ENCODE peak calls at places on chromosomes 5 and 9, in six cellular contexts. T is GM12892, O is sigmoid colon, I is adrenal gland, J is IMR-90, N is stomach. Q is an unnamed sample.

GRCh38 chr5:146667633-146668032 is 151.6 kb upstream of the GPR151 start:
- DNase-seq in T (no peak), O (no peak), I (no peak), J (peak), N (no peak), Q (peak)

GRCh38 chr9:21520501-21521228 is 38.6 kb upstream of the IFNE start:
- DNase-seq in T (no peak), O (no peak), I (no peak), J (no peak), N (no peak), Q (no peak)

GRCh38 chr9:18910858-18911257 is 122.2 kb downstream of the SAXO1 start:
- DNase-seq in T (no peak), O (no peak), I (no peak), J (peak), N (no peak), Q (no peak)

GRCh38 chr5:158074992-158075769 is 216.2 kb upstream of the CLINT1 start:
- DNase-seq in T (peak), O (peak), I (peak), J (peak), N (peak), Q (peak)

GRCh38 chr5:145562931-145563330 is 272.2 kb downstream of the PRELID2 start:
- DNase-seq in T (no peak), O (no peak), I (no peak), J (no peak), N (no peak), Q (no peak)

GRCh38 chr5:180373475-180374269 is 20.5 kb upstream of the GFPT2 start:
- DNase-seq in T (no peak), O (no peak), I (no peak), J (no peak), N (no peak), Q (no peak)

GRCh38 chr5:114018178-114018577 is 343.7 kb upstream of the KCNN2 start:
- DNase-seq in T (no peak), O (no peak), I (no peak), J (peak), N (no peak), Q (no peak)

GRCh38 chr5:122738088-122738487 is 36.8 kb upstream of the SNX2 start:
- DNase-seq in T (no peak), O (no peak), I (no peak), J (no peak), N (no peak), Q (no peak)

GRCh38 chr9:126151031-126151670 is 175.5 kb upstream of the MVB12B start:
- DNase-seq in T (no peak), O (no peak), I (peak), J (no peak), N (peak), Q (no peak)

GRCh38 chr5:149809919-149810691 is 80.0 kb downstream of the PPARGC1B start:
- DNase-seq in T (no peak), O (no peak), I (no peak), J (no peak), N (no peak), Q (no peak)

GRCh38 chr9:21605489-21605931 is 123.4 kb upstream of the IFNE start:
- DNase-seq in T (no peak), O (no peak), I (no peak), J (peak), N (no peak), Q (no peak)

GRCh38 chr9:92668746-92669526 is 995 bp downstream of the IPPK start:
- DNase-seq in T (no peak), O (no peak), I (peak), J (peak), N (no peak), Q (peak)

GRCh38 chr5:73528248-73528647 is 30.0 kb downstream of the BTF3 start:
- DNase-seq in T (no peak), O (no peak), I (no peak), J (no peak), N (no peak), Q (no peak)

GRCh38 chr5:41334758-41335157 is 121.4 kb upstream of the C6 start:
- DNase-seq in T (no peak), O (peak), I (peak), J (peak), N (no peak), Q (no peak)

GRCh38 chr5:152905286-152905685 is 500.2 kb upstream of the NMUR2 start:
- DNase-seq in T (no peak), O (no peak), I (no peak), J (no peak), N (no peak), Q (no peak)

GRCh38 chr9:133735415-133735775 is 2.8 kb downstream of the SARDH start:
- DNase-seq in T (no peak), O (peak), I (no peak), J (no peak), N (peak), Q (no peak)

GRCh38 chr5:69099302-69099701 is 5.5 kb downstream of the SLC30A5 start:
- DNase-seq in T (no peak), O (no peak), I (no peak), J (no peak), N (no peak), Q (no peak)

GRCh38 chr5:140633081-140633471 is at the start of gene CD14:
- DNase-seq in T (no peak), O (peak), I (peak), J (no peak), N (peak), Q (no peak)

GRCh38 chr5:96823060-96823459 is 15.3 kb upstream of the ERAP1 start:
- DNase-seq in T (no peak), O (no peak), I (no peak), J (no peak), N (no peak), Q (no peak)

GRCh38 chr5:116242363-116242762 is 157.5 kb downstream of the COMMD10 start:
- DNase-seq in T (no peak), O (no peak), I (no peak), J (peak), N (no peak), Q (no peak)

GRCh38 chr9:129725841-129726251 is 27.0 kb downstream of the PTGES start:
- DNase-seq in T (no peak), O (no peak), I (no peak), J (peak), N (no peak), Q (no peak)

GRCh38 chr9:4987996-4988421 is 2.9 kb downstream of the JAK2 start:
- DNase-seq in T (no peak), O (no peak), I (no peak), J (peak), N (peak), Q (no peak)

GRCh38 chr9:122371851-122372250 is 1.0 kb downstream of the PTGS1 start:
- DNase-seq in T (no peak), O (peak), I (no peak), J (no peak), N (no peak), Q (no peak)

GRCh38 chr9:122368642-122369041 is 2.2 kb upstream of the PTGS1 start:
- DNase-seq in T (no peak), O (no peak), I (no peak), J (no peak), N (no peak), Q (no peak)

GRCh38 chr9:122367779-122368460 is 2.9 kb upstream of the PTGS1 start:
- DNase-seq in T (no peak), O (no peak), I (no peak), J (no peak), N (no peak), Q (no peak)

GRCh38 chr9:122370869-122371467 is at the start of gene PTGS1:
- DNase-seq in T (peak), O (peak), I (peak), J (peak), N (peak), Q (no peak)

GRCh38 chr9:122370303-122370702 is 521 bp upstream of the PTGS1 start:
- DNase-seq in T (no peak), O (no peak), I (no peak), J (no peak), N (no peak), Q (no peak)
- TF ChIP-seq POLR2A in T (no peak), O (no peak), I (no peak), J (no peak), N (no peak), Q (no peak)

GRCh38 chr9:136118367-136119258 is at the start of gene TMEM250:
- DNase-seq in T (peak), O (peak), I (peak), J (peak), N (peak), Q (peak)
- TF ChIP-seq POLR2A in T (peak), O (peak), I (peak), J (peak), N (no peak), Q (peak)

GRCh38 chr9:127828262-127829031 is 25.8 kb downstream of the FPGS start:
- DNase-seq in T (no peak), O (peak), I (peak), J (peak), N (peak), Q (no peak)
- TF ChIP-seq POLR2A in T (no peak), O (peak), I (peak), J (no peak), N (no peak), Q (no peak)

DNA sequence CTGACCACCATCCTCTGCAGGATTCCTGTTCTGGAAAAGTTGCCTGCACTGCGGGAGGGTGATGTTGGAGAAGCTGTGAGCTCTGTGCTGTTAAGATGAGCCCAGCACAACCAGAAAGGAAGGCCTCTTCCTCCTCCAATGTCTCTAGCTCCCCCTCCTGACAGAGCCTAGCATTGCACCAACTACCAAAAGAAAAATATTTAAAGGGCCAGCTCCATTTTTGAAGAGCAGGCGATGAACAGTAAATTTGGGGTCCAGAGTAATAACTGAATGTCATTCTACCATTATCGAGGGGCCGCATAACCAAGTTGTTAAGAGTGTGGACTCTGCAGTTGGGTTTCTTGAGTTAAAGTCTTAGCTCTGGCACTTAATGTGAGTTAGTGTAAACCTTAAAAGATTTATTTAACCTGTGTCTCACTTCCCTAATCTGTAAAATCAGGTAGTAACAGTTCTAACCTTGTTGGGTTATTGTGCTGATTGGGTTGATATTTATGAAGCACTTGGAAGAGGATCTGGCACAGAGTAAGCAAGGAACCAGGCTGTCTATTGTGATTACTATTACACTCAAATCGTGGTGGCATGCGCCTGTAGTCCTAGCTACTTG is 3.9 kb downstream of the TEX53 start:
- DNase-seq in T (peak), O (peak), I (peak), J (peak), N (peak), Q (peak)
- TF ChIP-seq POLR2A in T (no peak), O (no peak), I (no peak), J (peak), N (no peak), Q (no peak)

DNA sequence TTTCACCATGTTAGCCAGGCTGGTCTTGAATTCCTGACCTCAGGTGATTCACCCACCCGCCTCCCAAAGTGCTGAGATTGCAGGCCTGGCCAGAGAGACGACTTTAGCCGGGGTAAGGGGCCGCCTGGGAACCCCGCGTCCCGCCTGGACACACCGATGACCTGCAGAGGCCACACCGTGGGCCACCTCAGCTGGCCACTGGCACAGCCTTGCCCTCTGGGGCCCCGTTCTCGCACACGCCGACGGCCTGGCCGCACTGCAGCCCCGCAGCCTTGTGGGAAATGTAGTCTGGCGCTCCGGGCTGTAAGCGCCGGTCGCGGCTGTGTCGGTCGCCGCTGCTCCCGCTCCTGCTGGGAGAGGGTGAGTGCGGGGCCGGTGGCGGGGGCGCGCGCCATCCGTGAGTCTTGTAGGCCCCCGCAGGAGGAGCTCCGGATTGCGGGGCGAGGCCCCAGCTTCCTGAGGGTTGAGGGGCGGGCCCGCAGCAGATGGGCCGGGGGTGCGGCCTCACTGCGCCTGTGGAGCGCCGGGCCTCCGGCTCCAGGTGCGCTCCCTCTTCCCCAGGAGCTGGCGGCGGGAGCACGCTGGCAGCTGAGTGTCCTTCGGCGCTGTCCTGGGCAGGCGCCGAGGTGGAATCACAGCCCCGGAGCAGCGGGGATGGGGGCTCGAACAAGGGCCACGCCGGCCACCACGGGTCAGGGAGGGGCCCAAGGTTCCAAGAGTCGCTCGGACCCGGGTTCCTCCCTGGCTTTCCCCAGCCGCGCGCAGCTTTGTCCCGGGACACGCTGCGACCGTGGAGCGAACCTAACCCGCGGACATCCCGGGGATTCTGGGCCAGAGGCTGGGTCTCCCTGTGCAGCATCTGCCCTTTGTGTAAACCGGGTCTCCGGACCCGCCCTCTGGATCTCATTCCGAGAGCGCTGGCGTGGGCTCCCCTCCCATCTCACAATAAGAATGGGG is at the start of gene ZFP2:
- DNase-seq in T (no peak), O (peak), I (peak), J (peak), N (peak), Q (peak)
- TF ChIP-seq POLR2A in T (no peak), O (no peak), I (no peak), J (no peak), N (no peak), Q (no peak)

DNA sequence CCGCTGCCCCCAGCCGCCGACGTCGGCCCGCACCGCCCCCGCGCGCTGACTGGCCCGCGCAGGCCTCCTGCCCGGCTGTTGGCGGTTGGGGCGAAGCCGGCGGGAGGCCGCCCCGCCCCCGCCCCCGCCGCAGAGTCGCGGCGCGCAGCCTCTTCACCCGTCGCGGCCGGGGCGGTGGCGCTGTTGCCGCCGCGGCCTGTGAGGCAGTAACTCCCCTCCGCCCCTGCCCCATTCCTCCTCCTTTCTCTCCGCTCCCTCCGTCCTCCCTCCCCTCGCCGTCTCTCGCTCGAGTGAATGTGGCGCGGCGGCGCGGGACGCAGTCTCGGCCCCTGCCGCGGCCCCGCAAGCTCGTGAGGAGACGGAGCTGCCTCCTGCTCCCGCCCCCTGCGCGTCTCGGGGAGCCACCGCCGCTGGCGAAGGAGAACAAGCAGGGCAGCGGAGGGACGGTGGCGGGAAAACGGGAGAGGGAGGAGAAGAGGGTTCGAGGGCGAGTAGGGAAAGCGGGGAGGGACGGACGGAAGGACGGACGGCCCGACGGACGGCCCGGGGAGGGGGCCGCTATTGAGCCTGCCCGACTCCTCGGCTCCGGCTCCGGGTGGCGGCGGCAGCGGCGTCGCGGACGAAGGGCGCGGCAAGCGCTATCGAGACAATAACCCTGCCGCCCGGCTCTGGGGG is 637 bp upstream of the ERBIN start:
- DNase-seq in T (peak), O (peak), I (peak), J (peak), N (peak), Q (peak)
- TF ChIP-seq POLR2A in T (no peak), O (peak), I (peak), J (peak), N (no peak), Q (peak)

DNA sequence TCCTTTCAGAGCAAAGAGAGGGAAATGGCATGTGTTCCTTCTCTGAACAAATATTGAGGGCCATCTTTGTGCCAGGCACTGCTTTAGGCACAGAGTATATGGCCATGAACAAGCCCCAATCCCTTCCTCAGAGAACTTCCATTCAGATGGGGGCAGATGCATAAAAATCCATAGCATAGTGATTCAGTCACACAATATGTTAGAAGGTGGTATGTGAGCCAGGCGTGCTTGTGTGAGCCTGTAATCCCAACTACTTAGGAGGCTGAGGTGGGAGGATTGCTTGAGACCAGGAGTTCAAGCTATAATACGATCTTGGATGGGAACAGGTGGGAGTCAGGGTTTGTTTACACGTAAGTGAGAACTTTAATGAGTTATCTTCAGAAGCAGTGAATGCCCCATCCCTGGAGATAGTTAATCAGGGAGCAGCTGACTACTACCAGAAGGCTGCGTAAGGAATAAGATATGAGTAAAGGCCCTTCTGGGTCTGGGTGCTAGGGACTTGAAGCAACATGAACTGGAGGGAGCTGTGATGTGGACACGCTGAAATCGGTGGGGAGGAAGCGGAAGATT is 27.1 kb downstream of the NANS start:
- DNase-seq in T (no peak), O (no peak), I (no peak), J (no peak), N (no peak), Q (no peak)
- TF ChIP-seq POLR2A in T (no peak), O (no peak), I (no peak), J (no peak), N (no peak), Q (no peak)

GRCh38 chr9:108933231-108933630 is 693 bp downstream of the ELP1 start:
- DNase-seq in T (no peak), O (no peak), I (no peak), J (peak), N (no peak), Q (no peak)

GRCh38 chr9:108937561-108938305 is 3.5 kb downstream of the ABITRAM start:
- DNase-seq in T (no peak), O (no peak), I (no peak), J (no peak), N (no peak), Q (no peak)

GRCh38 chr9:108928386-108928785 is 5.5 kb downstream of the ELP1 start:
- DNase-seq in T (no peak), O (no peak), I (no peak), J (no peak), N (no peak), Q (no peak)

GRCh38 chr9:108934323-108934885 is at the start of gene ABITRAM:
- DNase-seq in T (peak), O (peak), I (peak), J (peak), N (peak), Q (peak)

GRCh38 chr9:108933641-108934322 is at the start of gene ELP1:
- DNase-seq in T (peak), O (peak), I (peak), J (peak), N (peak), Q (peak)
- TF ChIP-seq POLR2A in T (peak), O (peak), I (peak), J (peak), N (no peak), Q (peak)

GRCh38 chr5:95081500-95082355 is 203.2 kb downstream of the MCTP1 start:
- DNase-seq in T (no peak), O (peak), I (peak), J (peak), N (peak), Q (peak)
- TF ChIP-seq POLR2A in T (peak), O (peak), I (peak), J (peak), N (no peak), Q (peak)

GRCh38 chr9:114503522-114504340 is 1.5 kb downstream of the WHRN start:
- DNase-seq in T (no peak), O (no peak), I (no peak), J (no peak), N (no peak), Q (no peak)

GRCh38 chr9:114506082-114506390 is 763 bp upstream of the WHRN start:
- DNase-seq in T (no peak), O (no peak), I (no peak), J (no peak), N (no peak), Q (no peak)

GRCh38 chr9:114504341-114505186 is 709 bp downstream of the WHRN start:
- DNase-seq in T (no peak), O (peak), I (peak), J (peak), N (peak), Q (no peak)

GRCh38 chr9:114507726-114508125 is 2.5 kb upstream of the WHRN start:
- DNase-seq in T (no peak), O (no peak), I (no peak), J (peak), N (no peak), Q (no peak)

GRCh38 chr9:114505187-114506081 is at the start of gene WHRN:
- DNase-seq in T (peak), O (peak), I (peak), J (peak), N (peak), Q (peak)
- TF ChIP-seq POLR2A in T (no peak), O (peak), I (peak), J (peak), N (no peak), Q (peak)